ENCODE peak calls at places on chromosomes 2 and 18, in five cellular contexts. One of them, this sample, is unnamed.

GRCh38 chr18:24968233-24968775 is 383.7 kb downstream of the ZNF521 start:
- DNase-seq in mucosa of descending colon: no peak
- DNase-seq in heart right ventricle: no peak
- DNase-seq in hepatocyte: no peak
- DNase-seq in neuronal stem cell: no peak
- DNase-seq in this sample: no peak

GRCh38 chr2:25078171-25079049 is 36.5 kb downstream of the EFR3B start:
- DNase-seq in mucosa of descending colon: no peak
- DNase-seq in heart right ventricle: peak; percentile 35
- DNase-seq in hepatocyte: peak; percentile 68
- DNase-seq in neuronal stem cell: no peak
- DNase-seq in this sample: peak; percentile 25

GRCh38 chr2:235521844-235522243 is 28.0 kb downstream of the AGAP1 start:
- DNase-seq in mucosa of descending colon: peak; percentile 7
- DNase-seq in heart right ventricle: no peak
- DNase-seq in hepatocyte: no peak
- DNase-seq in neuronal stem cell: no peak
- DNase-seq in this sample: no peak

GRCh38 chr2:218648473-218649100 is 10.8 kb downstream of the ZNF142 start:
- DNase-seq in mucosa of descending colon: no peak
- DNase-seq in heart right ventricle: peak; percentile 46
- DNase-seq in hepatocyte: peak; percentile 74
- DNase-seq in neuronal stem cell: peak; percentile 35
- DNase-seq in this sample: peak; percentile 64

GRCh38 chr2:88737385-88737784 is 45.9 kb downstream of the RPIA start:
- DNase-seq in mucosa of descending colon: no peak
- DNase-seq in heart right ventricle: no peak
- DNase-seq in hepatocyte: no peak
- DNase-seq in neuronal stem cell: no peak
- DNase-seq in this sample: no peak

GRCh38 chr18:45856526-45856925 is 31.1 kb downstream of the SIGLEC15 start:
- DNase-seq in mucosa of descending colon: no peak
- DNase-seq in heart right ventricle: no peak
- DNase-seq in hepatocyte: no peak
- DNase-seq in neuronal stem cell: no peak
- DNase-seq in this sample: no peak

GRCh38 chr2:111972955-111973565 is 74.7 kb downstream of the MERTK start:
- DNase-seq in mucosa of descending colon: peak; percentile 37
- DNase-seq in heart right ventricle: peak; percentile 16
- DNase-seq in hepatocyte: no peak
- DNase-seq in neuronal stem cell: no peak
- DNase-seq in this sample: peak; percentile 70

GRCh38 chr2:177076636-177077179 is 135.9 kb upstream of the HNRNPA3 start:
- DNase-seq in mucosa of descending colon: no peak
- DNase-seq in heart right ventricle: no peak
- DNase-seq in hepatocyte: no peak
- DNase-seq in neuronal stem cell: no peak
- DNase-seq in this sample: no peak

GRCh38 chr2:12597555-12597954 is 119.2 kb upstream of the TRIB2 start:
- DNase-seq in mucosa of descending colon: no peak
- DNase-seq in heart right ventricle: no peak
- DNase-seq in hepatocyte: no peak
- DNase-seq in neuronal stem cell: no peak
- DNase-seq in this sample: no peak

GRCh38 chr2:3107567-3107966 is 270.1 kb downstream of the EIPR1 start:
- DNase-seq in mucosa of descending colon: no peak
- DNase-seq in heart right ventricle: no peak
- DNase-seq in hepatocyte: no peak
- DNase-seq in neuronal stem cell: no peak
- DNase-seq in this sample: no peak

GRCh38 chr18:44683566-44683965 is 2.9 kb downstream of the SETBP1 start:
- DNase-seq in mucosa of descending colon: no peak
- DNase-seq in heart right ventricle: no peak
- DNase-seq in hepatocyte: no peak
- DNase-seq in neuronal stem cell: no peak
- DNase-seq in this sample: no peak

GRCh38 chr2:96142217-96143113 is 2.8 kb downstream of the DUSP2 start:
- DNase-seq in mucosa of descending colon: peak; percentile 65
- DNase-seq in heart right ventricle: no peak
- DNase-seq in hepatocyte: no peak
- DNase-seq in neuronal stem cell: no peak
- DNase-seq in this sample: no peak

GRCh38 chr2:230871361-230872150 is 6.8 kb downstream of the ITM2C start:
- DNase-seq in mucosa of descending colon: no peak
- DNase-seq in heart right ventricle: no peak
- DNase-seq in hepatocyte: no peak
- DNase-seq in neuronal stem cell: no peak
- DNase-seq in this sample: no peak
- H3K4me1 ChIP-seq in mucosa of descending colon: peaks cover 95% of the 10 kb centered on the region
- H3K4me1 ChIP-seq in heart right ventricle: peaks cover 32% of the 10 kb centered on the region
- H3K4me1 ChIP-seq in hepatocyte: peaks cover 61% of the 10 kb centered on the region
- H3K4me1 ChIP-seq in neuronal stem cell: peaks cover 47% of the 10 kb centered on the region
- H3K4me1 ChIP-seq in this sample: peaks cover 9% of the 10 kb centered on the region

GRCh38 chr2:216372761-216373291 is 543 bp upstream of the MARCHF4 start:
- DNase-seq in mucosa of descending colon: no peak
- DNase-seq in heart right ventricle: no peak
- DNase-seq in hepatocyte: no peak
- DNase-seq in neuronal stem cell: no peak
- DNase-seq in this sample: no peak
- H3K4me3 ChIP-seq in mucosa of descending colon: no peak overlapping the region
- H3K4me3 ChIP-seq in heart right ventricle: no peak overlapping the region
- H3K4me3 ChIP-seq in hepatocyte: no peak overlapping the region
- H3K4me3 ChIP-seq in neuronal stem cell: no peak overlapping the region
- H3K4me3 ChIP-seq in this sample: no peak overlapping the region

DNA sequence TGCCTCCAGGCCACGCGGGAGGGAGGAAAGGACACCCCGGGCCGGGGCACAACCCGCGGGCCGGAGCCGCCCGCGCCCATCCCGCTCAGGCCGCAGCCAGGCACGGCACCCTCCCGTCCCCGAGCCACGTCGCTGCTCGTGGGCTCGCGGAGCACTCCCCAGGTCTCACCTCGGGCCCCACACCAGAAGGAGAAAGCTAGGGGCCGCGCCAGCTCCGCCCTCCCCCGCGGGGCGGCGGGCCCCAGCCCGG is 614 bp downstream of the HDLBP start:
- DNase-seq in mucosa of descending colon: no peak
- DNase-seq in heart right ventricle: no peak
- DNase-seq in hepatocyte: no peak
- DNase-seq in neuronal stem cell: no peak
- DNase-seq in this sample: no peak
- H3K4me1 ChIP-seq in mucosa of descending colon: peaks cover 34% of the 10 kb centered on the region
- H3K4me1 ChIP-seq in heart right ventricle: peaks cover 80% of the 10 kb centered on the region
- H3K4me1 ChIP-seq in hepatocyte: peaks cover 35% of the 10 kb centered on the region
- H3K4me1 ChIP-seq in neuronal stem cell: peaks cover 16% of the 10 kb centered on the region
- H3K4me1 ChIP-seq in this sample: peaks cover 7% of the 10 kb centered on the region

GRCh38 chr18:73101977-73102376 is 234.2 kb upstream of the NETO1 start:
- DNase-seq in mucosa of descending colon: no peak
- DNase-seq in heart right ventricle: no peak
- DNase-seq in hepatocyte: no peak
- DNase-seq in neuronal stem cell: no peak
- DNase-seq in this sample: no peak
- H3K4me3 ChIP-seq in mucosa of descending colon: no peak overlapping the region
- H3K4me3 ChIP-seq in heart right ventricle: no peak overlapping the region
- H3K4me3 ChIP-seq in hepatocyte: no peak overlapping the region
- H3K4me3 ChIP-seq in neuronal stem cell: no peak overlapping the region
- H3K4me3 ChIP-seq in this sample: no peak overlapping the region

DNA sequence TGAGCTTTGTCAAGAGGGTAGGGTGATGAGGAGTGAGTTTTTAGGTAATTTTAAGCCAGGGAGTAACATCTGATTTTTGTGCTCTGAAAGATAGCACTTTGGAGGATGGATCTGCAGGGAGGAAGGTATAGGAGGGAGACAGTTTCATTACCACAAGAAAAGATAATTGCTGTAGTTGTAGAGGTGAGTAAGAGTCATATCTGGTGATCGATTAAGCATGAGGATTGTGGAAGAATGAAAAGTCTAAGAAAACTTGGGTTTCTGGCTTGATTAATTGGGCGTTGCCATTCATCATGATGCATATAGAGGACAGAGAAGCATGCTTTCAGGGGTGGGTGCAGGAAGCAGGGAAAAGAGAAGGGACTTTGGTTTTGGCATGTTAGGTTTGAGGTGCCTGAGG is 18.5 kb downstream of the KCMF1 start:
- DNase-seq in mucosa of descending colon: no peak
- DNase-seq in heart right ventricle: no peak
- DNase-seq in hepatocyte: no peak
- DNase-seq in neuronal stem cell: no peak
- DNase-seq in this sample: no peak
- H3K4me1 ChIP-seq in mucosa of descending colon: peaks cover 12% of the 10 kb centered on the region
- H3K4me1 ChIP-seq in heart right ventricle: peaks cover 68% of the 10 kb centered on the region
- H3K4me1 ChIP-seq in hepatocyte: no peaks in the 10 kb centered on the region
- H3K4me1 ChIP-seq in neuronal stem cell: no peaks in the 10 kb centered on the region
- H3K4me1 ChIP-seq in this sample: peaks cover 15% of the 10 kb centered on the region

This sample was measured in small intestine.